ENCODE peak calls at places on chromosome 2, in eight cellular contexts. Z is stimulated activated CD8-positive, alpha-beta memory T cell treated with anti-CD3 and anti-CD28 coated beads, Interleukin-7, amount 100 ng/mL, for 1 hour; E is GM04504; N is pulmonary artery endothelial cell; D is activated naive CD8-positive, alpha-beta T cell treated with anti-CD3 and anti-CD28 coated beads for 36 hours; I is RPMI7951; Q is epithelial cell of esophagus; S is IMR-90. J is an unnamed sample.

GRCh38 chr2:180001726-180002125 is 5.4 kb downstream of the CWC22 start:
- DNase-seq in Z (no peak), Q (no peak), I (no peak), D (no peak), S (no peak), E (no peak), N (no peak), J (no peak)

GRCh38 chr2:215907147-215907546 is 106.2 kb downstream of the MREG start:
- DNase-seq in Q (no peak), S (no peak), D (no peak), I (no peak), N (no peak), E (no peak), Z (no peak), J (no peak)

GRCh38 chr2:212644195-212644837 is 105.7 kb upstream of the ERBB4 start:
- DNase-seq in I (no peak), Q (no peak), Z (no peak), E (no peak), D (no peak), S (no peak), N (no peak), J (no peak)

GRCh38 chr2:70087703-70088507 is 628 bp downstream of the PCBP1 start:
- DNase-seq in S (peak), N (no peak), E (no peak), D (peak), Q (peak), Z (no peak), I (peak), J (no peak)

GRCh38 chr2:129296401-129297343 is 682.8 kb upstream of the RAB6C start:
- DNase-seq in I (no peak), S (no peak), D (no peak), E (no peak), Q (no peak), N (no peak), Z (no peak), J (no peak)

GRCh38 chr2:26691881-26692813 is at the start of gene KCNK3:
- DNase-seq in Q (peak), D (peak), S (peak), I (peak), N (no peak), Z (peak), E (no peak), J (no peak)

GRCh38 chr2:231457101-231457500 is 7.2 kb downstream of the NCL start:
- DNase-seq in I (no peak), N (no peak), E (no peak), D (no peak), Q (no peak), S (peak), Z (no peak), J (no peak)

GRCh38 chr2:197147942-197148341 is 162.6 kb downstream of the ANKRD44 start:
- DNase-seq in D (no peak), Q (no peak), N (no peak), E (no peak), S (no peak), Z (no peak), I (no peak), J (no peak)

GRCh38 chr2:198296665-198297308 is 492.4 kb downstream of the PLCL1 start:
- DNase-seq in N (no peak), Z (peak), D (peak), S (peak), Q (peak), E (no peak), I (peak), J (no peak)

GRCh38 chr2:46363535-46364170 is 66.4 kb downstream of the EPAS1 start:
- DNase-seq in N (peak), D (no peak), E (peak), Z (no peak), Q (peak), S (peak), I (peak), J (no peak)

GRCh38 chr2:142840438-142840837 is 37.0 kb upstream of the KYNU start:
- DNase-seq in Z (no peak), I (no peak), N (no peak), S (no peak), D (no peak), E (no peak), Q (no peak), J (no peak)

GRCh38 chr2:215476424-215476823 is 40.6 kb upstream of the FN1 start:
- DNase-seq in Q (no peak), E (no peak), I (no peak), S (peak), Z (no peak), D (no peak), N (no peak), J (no peak)

GRCh38 chr2:38120829-38121228 is 44.9 kb upstream of the CYP1B1 start:
- DNase-seq in Z (no peak), E (no peak), I (no peak), N (no peak), D (no peak), S (no peak), Q (no peak), J (no peak)

GRCh38 chr2:165778187-165778556 is 15.9 kb downstream of the GALNT3 start:
- DNase-seq in S (no peak), E (no peak), Z (no peak), D (no peak), N (no peak), Q (no peak), I (no peak), J (no peak)

GRCh38 chr2:176560296-176560695 is 291.1 kb downstream of the MTX2 start:
- DNase-seq in E (no peak), Z (no peak), D (no peak), S (peak), I (no peak), Q (no peak), N (no peak), J (no peak)

GRCh38 chr2:173669271-173669853 is 295.8 kb downstream of the SP3 start:
- DNase-seq in S (peak), E (peak), N (no peak), Q (peak), Z (no peak), I (peak), D (no peak), J (peak)

GRCh38 chr2:23412556-23413155 is 27.7 kb downstream of the KLHL29 start:
- DNase-seq in I (peak), E (no peak), N (no peak), D (no peak), Z (no peak), Q (peak), S (peak), J (no peak)

GRCh38 chr2:68853915-68854314 is 17.3 kb downstream of the BMP10 start:
- DNase-seq in D (no peak), Z (no peak), S (no peak), E (no peak), N (no peak), I (no peak), Q (no peak), J (no peak)

GRCh38 chr2:233015048-233015645 is 2.1 kb upstream of the NGEF start:
- DNase-seq in Z (no peak), N (no peak), S (no peak), E (no peak), D (no peak), I (no peak), Q (no peak), J (no peak)

GRCh38 chr2:205692095-205692494 is 9.8 kb downstream of the NRP2 start:
- DNase-seq in I (peak), E (peak), N (no peak), Q (no peak), S (peak), Z (no peak), D (no peak), J (no peak)

GRCh38 chr2:74762789-74763188 is 71.1 kb upstream of the HK2 start:
- DNase-seq in D (no peak), N (no peak), Z (no peak), I (no peak), Q (no peak), E (no peak), S (no peak), J (no peak)

GRCh38 chr2:111918383-111918806 is 20.0 kb downstream of the MERTK start:
- DNase-seq in D (no peak), Q (no peak), N (no peak), Z (no peak), I (peak), S (peak), E (peak), J (peak)

GRCh38 chr2:603427-603826 is 73.8 kb downstream of the TMEM18 start:
- DNase-seq in N (no peak), S (no peak), Z (no peak), D (no peak), I (no peak), Q (no peak), E (no peak), J (no peak)

GRCh38 chr2:216974321-216975302 is 114.7 kb upstream of the TNP1 start:
- DNase-seq in I (no peak), D (no peak), E (no peak), N (no peak), Q (no peak), S (no peak), Z (no peak), J (no peak)

GRCh38 chr2:59885536-59885935 is 667.9 kb downstream of the BCL11A start:
- DNase-seq in N (no peak), Z (no peak), E (no peak), D (peak), I (no peak), S (no peak), Q (no peak), J (no peak)

GRCh38 chr2:220499281-220499680 is 871.9 kb downstream of the SLC4A3 start:
- DNase-seq in S (peak), I (peak), D (no peak), Q (peak), E (peak), Z (no peak), N (no peak), J (no peak)

GRCh38 chr2:190947711-190948251 is 66.2 kb downstream of the STAT1 start:
- DNase-seq in Q (peak), E (no peak), N (no peak), D (no peak), S (peak), I (peak), Z (no peak), J (peak)

GRCh38 chr2:64781991-64782390 is 128.3 kb upstream of the SERTAD2 start:
- DNase-seq in S (peak), D (no peak), I (peak), E (no peak), Q (peak), N (no peak), Z (no peak), J (no peak)

GRCh38 chr2:96788393-96789244 is 27.4 kb upstream of the CNNM3 start:
- DNase-seq in Q (no peak), E (no peak), D (no peak), Z (no peak), N (no peak), S (peak), I (peak), J (no peak)

GRCh38 chr2:161775971-161776370 is 151.8 kb downstream of the SLC4A10 start:
- DNase-seq in Q (no peak), Z (no peak), D (no peak), S (no peak), I (no peak), E (no peak), N (no peak), J (no peak)